ENCODE peak calls at places on chromosomes 13 and 19, in seven cellular contexts. K, H, U, R, Q, D and W are unnamed samples.
A peak's percentile ranks its signal among the peaks of the same experiment; 100 is the strongest.

GRCh38 chr13:59873856-59874255 is 289.9 kb downstream of the DIAPH3 start:
- DNase-seq in U (no peak), Q (no peak), R (no peak), H (no peak), D (no peak), K (no peak), W (no peak)

GRCh38 chr13:46197299-46197975 is 14.3 kb upstream of the LRRC63 start:
- DNase-seq in U (no peak), H (no peak), R (no peak), D (no peak), Q (no peak), K (no peak), W (no peak)

GRCh38 chr13:112943309-112944125 is 25.5 kb upstream of the MCF2L start:
- DNase-seq in Q (peak; percentile 68), K (no peak), R (peak; percentile 18), U (no peak), D (no peak), H (peak; percentile 24), W (no peak)

GRCh38 chr13:79767126-79767525 is 286.2 kb downstream of the NDFIP2 start:
- DNase-seq in U (no peak), R (peak; percentile 18), K (peak; percentile 73), Q (no peak), D (no peak), H (no peak), W (peak; percentile 18)

GRCh38 chr13:45331981-45332830 is 8.8 kb downstream of the TPT1 start:
- DNase-seq in D (no peak), U (no peak), H (no peak), R (peak; percentile 98), Q (no peak), K (peak; percentile 58), W (peak; percentile 85)

GRCh38 chr13:80712026-80712425 is 371.1 kb upstream of the SPRY2 start:
- DNase-seq in U (no peak), D (no peak), K (no peak), R (peak; percentile 66), H (no peak), Q (no peak), W (peak; percentile 50)

GRCh38 chr13:48727252-48728011 is 73.7 kb downstream of the CYSLTR2 start:
- DNase-seq in U (no peak), D (no peak), H (peak; percentile 70), Q (no peak), R (peak; percentile 75), K (no peak), W (no peak)

GRCh38 chr19:11767633-11768133 is 883 bp downstream of the ZNF441 start:
- DNase-seq in H (peak; percentile 13), R (peak; percentile 46), U (peak; percentile 66), D (peak; percentile 28), Q (peak; percentile 57), K (peak; percentile 21), W (peak; percentile 10)

GRCh38 chr13:65133094-65133493 is 2097.0 kb downstream of the PCDH9 start:
- DNase-seq in K (no peak), R (no peak), Q (no peak), U (no peak), H (no peak), D (no peak), W (no peak)

GRCh38 chr13:98492335-98493034 is 84.4 kb downstream of the STK24 start:
- DNase-seq in R (peak; percentile 40), K (no peak), H (no peak), D (no peak), U (no peak), Q (no peak), W (no peak)

GRCh38 chr19:34432797-34433196 is 4.6 kb downstream of the UBA2 start:
- DNase-seq in D (no peak), R (peak; percentile 49), Q (no peak), K (peak; percentile 53), U (peak; percentile 93), H (peak; percentile 69), W (no peak)

GRCh38 chr13:44021422-44021821 is 141.7 kb downstream of the LACC1 start:
- DNase-seq in Q (no peak), D (no peak), H (no peak), R (no peak), K (no peak), U (no peak), W (no peak)

GRCh38 chr13:37954191-37954590 is 84.6 kb upstream of the TRPC4 start:
- DNase-seq in Q (no peak), H (no peak), R (no peak), K (no peak), D (no peak), U (no peak), W (peak; percentile 92)

GRCh38 chr19:13978306-13978705 is 26.0 kb downstream of the DCAF15 start:
- DNase-seq in H (peak; percentile 87), D (peak; percentile 66), U (peak; percentile 93), R (no peak), Q (no peak), K (peak; percentile 59), W (peak; percentile 53)

GRCh38 chr19:51064534-51065220 is at the start of gene KLK13:
- DNase-seq in H (peak; percentile 51), R (peak; percentile 2), K (no peak), D (no peak), Q (peak; percentile 59), U (no peak), W (peak; percentile 16)

GRCh38 chr13:71867101-71867814 is at the start of gene DACH1:
- DNase-seq in D (no peak), Q (peak; percentile 53), R (peak; percentile 62), U (no peak), K (peak; percentile 93), H (peak; percentile 71), W (peak; percentile 8)

GRCh38 chr19:35539314-35539713 is 6.1 kb downstream of the GAPDHS start:
- DNase-seq in D (no peak), R (no peak), U (no peak), Q (peak; percentile 59), K (no peak), H (no peak), W (no peak)

GRCh38 chr19:2533072-2533425 is 57.1 kb downstream of the GADD45B start:
- DNase-seq in D (no peak), Q (no peak), U (no peak), H (no peak), R (no peak), K (no peak), W (no peak)

GRCh38 chr19:2533686-2534085 is 57.8 kb downstream of the GADD45B start:
- DNase-seq in Q (no peak), H (no peak), U (no peak), K (peak; percentile 51), R (peak; percentile 76), D (no peak), W (peak; percentile 34)

GRCh38 chr19:2534374-2535050 is 58.6 kb downstream of the GADD45B start:
- DNase-seq in Q (no peak), R (peak; percentile 46), K (no peak), H (no peak), U (no peak), D (no peak), W (no peak)

GRCh38 chr19:2529473-2529918 is 53.6 kb downstream of the GADD45B start:
- DNase-seq in U (no peak), H (no peak), K (peak; percentile 75), D (no peak), Q (peak; percentile 66), R (peak; percentile 100), W (peak; percentile 99)

DNA sequence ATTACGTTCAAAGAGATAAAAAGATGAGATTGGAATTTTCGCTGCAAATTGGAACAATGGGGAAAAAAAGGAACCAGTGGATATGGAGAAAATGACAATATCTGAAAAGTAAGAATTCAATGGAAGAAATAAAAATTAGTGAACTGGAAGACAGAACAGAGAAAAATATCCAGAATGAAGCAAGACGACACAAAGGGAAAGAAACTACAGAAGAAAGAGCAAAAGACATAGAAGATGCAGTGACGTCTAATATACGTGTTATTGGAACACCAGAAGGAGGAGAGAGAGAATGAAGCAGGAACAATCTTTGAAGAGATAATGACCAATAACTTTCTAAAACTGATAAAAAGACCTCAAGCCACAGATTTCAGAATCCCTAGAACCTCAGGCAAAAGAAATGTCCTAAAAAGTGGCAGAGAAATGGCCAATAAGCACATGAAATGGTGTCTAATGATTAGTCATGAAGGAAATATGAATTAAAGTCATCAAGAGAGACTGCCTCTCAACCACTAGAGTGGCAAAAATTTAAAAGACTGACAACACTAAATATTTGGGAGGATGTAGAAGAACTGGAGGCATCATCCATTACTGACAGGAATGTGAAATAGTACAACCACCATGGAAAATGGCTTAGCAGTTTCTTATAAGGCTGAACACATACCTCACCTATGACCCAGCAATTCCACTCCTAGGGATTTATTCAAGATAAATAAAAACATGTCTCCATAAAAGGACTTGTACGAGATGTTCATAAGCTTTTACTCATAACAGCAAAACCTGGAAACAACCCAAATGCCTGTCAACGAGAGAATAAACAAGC is 56.5 kb downstream of the GADD45B start:
- DNase-seq in U (no peak), D (no peak), R (peak; percentile 99), K (peak; percentile 90), H (no peak), Q (no peak), W (peak; percentile 93)
- TF ChIP-seq CTCF in U (no peak), D (no peak), R (no peak), K (no peak), H (no peak), Q (no peak), W (no peak)

GRCh38 chr19:32287811-32288227 is 57.6 kb upstream of the ZNF507 start:
- DNase-seq in H (peak; percentile 58), R (peak; percentile 86), D (peak; percentile 18), K (peak; percentile 43), Q (no peak), U (peak; percentile 72), W (peak; percentile 29)
- TF ChIP-seq CTCF in H (peak; percentile 57), R (peak; percentile 57), D (peak; percentile 66), K (peak; percentile 52), Q (peak; percentile 27), U (peak; percentile 35), W (peak; percentile 48)

GRCh38 chr19:1944088-1944915 is 3.3 kb downstream of the CSNK1G2 start:
- DNase-seq in D (no peak), K (no peak), U (no peak), R (no peak), Q (no peak), H (no peak), W (no peak)

GRCh38 chr19:1943661-1944087 is 2.7 kb downstream of the CSNK1G2 start:
- DNase-seq in U (no peak), H (no peak), K (no peak), R (no peak), D (no peak), Q (no peak), W (no peak)

GRCh38 chr19:1947651-1948209 is 6.8 kb downstream of the CSNK1G2 start:
- DNase-seq in Q (no peak), H (no peak), D (no peak), R (no peak), K (no peak), U (no peak), W (no peak)

GRCh38 chr19:1944916-1945561 is 4.1 kb downstream of the CSNK1G2 start:
- DNase-seq in U (no peak), Q (no peak), R (no peak), K (no peak), D (no peak), H (no peak), W (no peak)

DNA sequence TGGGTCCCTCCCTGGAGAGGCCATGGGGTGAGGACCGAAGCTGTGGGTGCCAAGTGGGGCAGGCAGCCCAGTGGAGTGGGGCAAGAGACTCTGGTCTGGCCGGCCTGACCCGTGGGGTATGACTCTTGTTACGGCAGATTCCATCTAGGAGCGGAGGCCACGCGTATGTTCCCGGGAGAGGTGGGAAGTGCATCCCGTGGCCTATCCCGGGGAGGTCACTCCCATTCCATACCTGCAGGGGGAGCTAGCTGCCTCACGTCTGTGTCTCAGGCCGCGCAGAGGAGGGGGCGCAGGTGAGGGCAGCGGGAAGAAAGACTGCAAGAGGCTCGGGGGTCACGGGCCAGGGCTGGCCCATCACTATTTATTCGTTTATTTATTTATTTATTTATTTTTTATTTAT is 4.9 kb downstream of the CSNK1G2 start:
- DNase-seq in U (no peak), Q (no peak), R (peak; percentile 22), K (peak; percentile 16), H (peak; percentile 32), D (no peak), W (no peak)
- TF ChIP-seq CTCF in U (peak; percentile 46), Q (peak; percentile 31), R (peak; percentile 65), K (peak; percentile 60), H (peak; percentile 55), D (peak; percentile 50), W (peak; percentile 58)

GRCh38 chr13:29704648-29705047 is 109.2 kb upstream of the SLC7A1 start:
- DNase-seq in H (no peak), Q (no peak), R (peak; percentile 5), D (no peak), K (no peak), U (no peak), W (no peak)
- TF ChIP-seq CTCF in H (no peak), Q (no peak), R (no peak), D (no peak), K (no peak), U (no peak), W (no peak)